ENCODE peak calls at places on chromosomes 3 and 15, in four cellular contexts. A is activated naive CD4-positive, alpha-beta T cell; T is GM19239; C is posterior cingulate gyrus. N is an unnamed sample.

GRCh38 chr3:116614795-116615362 is 94.7 kb upstream of the TUSC7 start:
- DNase-seq in T (no peak), C (no peak), A (no peak), N (no peak)

GRCh38 chr3:107796786-107797185 is 274.0 kb downstream of the BBX start:
- DNase-seq in C (no peak), A (no peak), T (no peak), N (no peak)

GRCh38 chr3:175308105-175308504 is 449.0 kb downstream of the NAALADL2 start:
- DNase-seq in T (no peak), C (no peak), A (no peak), N (no peak)

GRCh38 chr3:23991236-23992050 is 46.4 kb downstream of the NR1D2 start:
- DNase-seq in T (no peak), C (no peak), A (no peak), N (no peak)

GRCh38 chr15:66291816-66292215 is 1.6 kb upstream of the DIS3L start:
- DNase-seq in T (no peak), A (no peak), C (no peak), N (no peak)

GRCh38 chr15:65812921-65813320 is 20.8 kb upstream of the DENND4A start:
- DNase-seq in A (no peak), T (no peak), C (no peak), N (no peak)

GRCh38 chr15:39922450-39923092 is 2.5 kb upstream of the GPR176 start:
- DNase-seq in C (peak), A (no peak), T (no peak), N (no peak)

GRCh38 chr3:147200545-147200944 is 205.8 kb downstream of the ZIC4 start:
- DNase-seq in T (no peak), A (no peak), C (no peak), N (no peak)

GRCh38 chr3:184685646-184686045 is 26.2 kb downstream of the MAGEF1 start:
- DNase-seq in T (no peak), A (no peak), C (no peak), N (peak)

GRCh38 chr3:58866079-58866478 is 183.7 kb downstream of the CFAP20DC start:
- DNase-seq in A (no peak), C (no peak), T (no peak), N (no peak)

GRCh38 chr15:19987389-19988048 is 554.1 kb downstream of the GOLGA6L6 start:
- DNase-seq in A (no peak), C (no peak), T (no peak), N (no peak)

GRCh38 chr15:31024979-31025378 is 33.6 kb upstream of the MTMR10 start:
- DNase-seq in A (no peak), C (no peak), T (no peak), N (no peak)

GRCh38 chr3:38311474-38311873 is 29.4 kb downstream of the SLC22A14 start:
- DNase-seq in T (no peak), A (no peak), C (no peak), N (no peak)

GRCh38 chr3:193828477-193828876 is 235.5 kb downstream of the OPA1 start:
- DNase-seq in C (no peak), A (no peak), T (no peak), N (no peak)

GRCh38 chr15:50049871-50050270 is 69.2 kb downstream of the ATP8B4 start:
- DNase-seq in T (no peak), C (no peak), A (no peak), N (no peak)

GRCh38 chr15:52427804-52428203 is 100.9 kb downstream of the MYO5A start:
- DNase-seq in A (no peak), C (no peak), T (no peak), N (peak)

GRCh38 chr15:51634591-51635198 is 12.1 kb upstream of the DMXL2 start:
- DNase-seq in A (no peak), C (no peak), T (no peak), N (no peak)

GRCh38 chr3:120773932-120774331 is 31.4 kb downstream of the GTF2E1 start:
- DNase-seq in C (no peak), T (no peak), A (no peak), N (no peak)

GRCh38 chr15:32959077-32959476 is 235.4 kb downstream of the FMN1 start:
- DNase-seq in A (no peak), C (no peak), T (no peak), N (no peak)

GRCh38 chr3:69161587-69162196 is 39.3 kb upstream of the LMOD3 start:
- DNase-seq in A (no peak), T (peak), C (no peak), N (no peak)

GRCh38 chr3:125053304-125053699 is 2.5 kb downstream of the HEG1 start:
- DNase-seq in T (no peak), A (no peak), C (no peak), N (no peak)

GRCh38 chr3:76324101-76324500 is 538.8 kb upstream of the ZNF717 start:
- DNase-seq in C (no peak), A (no peak), T (no peak), N (no peak)

GRCh38 chr3:188310270-188310710 is 156.3 kb downstream of the LPP start:
- DNase-seq in T (no peak), C (no peak), A (no peak), N (no peak)

GRCh38 chr3:101676765-101677435 is at the start of gene ZBTB11:
- DNase-seq in A (no peak), C (peak), T (peak), N (peak)

GRCh38 chr15:85702321-85703230 is 92.1 kb downstream of the KLHL25 start:
- DNase-seq in C (no peak), A (no peak), T (no peak), N (no peak)

GRCh38 chr3:110491413-110491812 is 580.2 kb upstream of the NECTIN3 start:
- DNase-seq in T (no peak), C (no peak), A (no peak), N (no peak)

GRCh38 chr15:41607033-41607432 is 48.0 kb downstream of the TYRO3 start:
- DNase-seq in C (no peak), T (no peak), A (no peak), N (no peak)

GRCh38 chr3:27279153-27279552 is 90.0 kb downstream of the NEK10 start:
- DNase-seq in T (no peak), A (no peak), C (peak), N (no peak)

GRCh38 chr15:70113304-70113700 is 15.6 kb upstream of the TLE3 start:
- DNase-seq in C (no peak), T (no peak), A (no peak), N (no peak)

GRCh38 chr3:46368569-46368968 is 2.2 kb upstream of the CCR5 start:
- DNase-seq in T (no peak), C (peak), A (no peak), N (no peak)

GRCh38 chr3:123740391-123740822 is 143.7 kb downstream of the MYLK start:
- DNase-seq in C (no peak), T (no peak), A (no peak), N (no peak)

GRCh38 chr3:182947892-182948291 is 32.4 kb downstream of the DCUN1D1 start:
- DNase-seq in A (no peak), T (no peak), C (no peak), N (no peak)

GRCh38 chr15:66654718-66655375 is 47.2 kb upstream of the SMAD6 start:
- DNase-seq in T (no peak), C (no peak), A (no peak), N (peak)

GRCh38 chr3:141302364-141303141 is 65.8 kb upstream of the ZBTB38 start:
- DNase-seq in T (no peak), A (no peak), C (no peak), N (peak)

GRCh38 chr15:100764778-100765457 is 114.7 kb upstream of the ALDH1A3 start:
- DNase-seq in A (no peak), T (no peak), C (no peak), N (peak)

GRCh38 chr15:60343221-60343970 is 54.4 kb downstream of the ANXA2 start:
- DNase-seq in C (no peak), T (no peak), A (no peak), N (no peak)